ENCODE peak calls at places on chromosomes 7 and 10, in four cellular contexts. J is stimulated activated CD4-positive, alpha-beta T cell treated with anti-CD3 and anti-CD28 coated beads, Interleukin-2, amount 100 ng/mL, for 48 hours; O is NCI-H69; W is RCC 7860. E is an unnamed sample.

GRCh38 chr7:116258734-116259133 is 48.4 kb downstream of the TES start:
- DNase-seq in J (peak), O (peak), W (peak), E (peak)

GRCh38 chr7:142776206-142776844 is 5.6 kb downstream of the PRSS2 start:
- DNase-seq in J (no peak), O (no peak), W (peak), E (no peak)

GRCh38 chr10:79482721-79483120 is 29.6 kb upstream of the EIF5AL1 start:
- DNase-seq in J (no peak), O (no peak), W (no peak), E (no peak)

GRCh38 chr7:157010588-157011332 is at the start of gene MNX1:
- DNase-seq in J (no peak), O (peak), W (no peak), E (no peak)

GRCh38 chr10:61701055-61701705 is 38.5 kb downstream of the CABCOCO1 start:
- DNase-seq in J (no peak), O (no peak), W (no peak), E (no peak)

GRCh38 chr7:44372560-44373417 is 47.4 kb upstream of the CAMK2B start:
- DNase-seq in J (no peak), O (no peak), W (no peak), E (no peak)

GRCh38 chr10:125396651-125397050 is 236.3 kb upstream of the CTBP2 start:
- DNase-seq in J (no peak), O (no peak), W (no peak), E (no peak)

GRCh38 chr7:38858281-38858884 is 50.6 kb downstream of the VPS41 start:
- DNase-seq in J (no peak), O (peak), W (no peak), E (no peak)

GRCh38 chr7:130207033-130207432 is 627 bp upstream of the SSMEM1 start:
- DNase-seq in J (no peak), O (no peak), W (no peak), E (no peak)

GRCh38 chr10:91340613-91341362 is 69.4 kb upstream of the HECTD2 start:
- DNase-seq in J (no peak), O (peak), W (peak), E (no peak)

GRCh38 chr10:50594012-50594411 is 29.7 kb downstream of the SGMS1 start:
- DNase-seq in J (no peak), O (peak), W (no peak), E (no peak)

GRCh38 chr10:70756710-70757360 is 28.3 kb downstream of the TBATA start:
- DNase-seq in J (no peak), O (peak), W (no peak), E (no peak)

GRCh38 chr10:21171936-21172773 is 275.0 kb upstream of the NEBL start:
- DNase-seq in J (no peak), O (peak), W (no peak), E (no peak)

GRCh38 chr7:8433477-8434289 is at the start of gene NXPH1:
- DNase-seq in J (no peak), O (peak), W (no peak), E (no peak)

GRCh38 chr10:22599048-22599561 is 115.3 kb downstream of the PIP4K2A start:
- DNase-seq in J (no peak), O (no peak), W (peak), E (no peak)

GRCh38 chr10:13526952-13527863 is 1.6 kb downstream of the BEND7 start:
- DNase-seq in J (no peak), O (peak), W (peak), E (no peak)

GRCh38 chr7:151759591-151760042 is 117.3 kb downstream of the PRKAG2 start:
- DNase-seq in J (peak), O (peak), W (peak), E (peak)